ENCODE peak calls at places on chromosomes 5 and 9, in eight cellular contexts. H is adrenal gland, A is A549, G is GM23248, K is hepatocyte, P is RWPE2, T is adipocyte, V is cardiac muscle cell. U is an unnamed sample.
A peak's percentile ranks its signal among the peaks of the same experiment; 100 is the strongest.

GRCh38 chr5:92119110-92119509 is 736.0 kb upstream of the ARRDC3 start:
- DNase-seq in T (no peak), H (no peak), A (no peak), V (no peak), P (no peak), G (no peak), K (no peak), U (no peak)

GRCh38 chr5:54616031-54616430 is 98.5 kb downstream of the SNX18 start:
- DNase-seq in G (peak; percentile 84), K (peak; percentile 38), V (no peak), H (peak; percentile 37), T (peak; percentile 88), P (no peak), A (no peak), U (no peak)

GRCh38 chr9:80787636-80788035 is 901.7 kb downstream of the TLE1 start:
- DNase-seq in H (no peak), T (no peak), G (no peak), A (no peak), P (no peak), V (no peak), K (no peak), U (no peak)

GRCh38 chr5:176748967-176749935 is 61.1 kb upstream of the UNC5A start:
- DNase-seq in P (no peak), V (no peak), A (no peak), G (no peak), H (no peak), T (no peak), K (no peak), U (no peak)

GRCh38 chr5:122262107-122262506 is 49.9 kb upstream of the SNCAIP start:
- DNase-seq in T (peak; percentile 62), K (no peak), G (peak; percentile 79), A (no peak), H (no peak), P (no peak), V (no peak), U (no peak)

GRCh38 chr9:85502815-85503643 is 238.7 kb downstream of the AGTPBP1 start:
- DNase-seq in T (no peak), K (no peak), V (no peak), A (no peak), G (no peak), P (no peak), H (no peak), U (no peak)

GRCh38 chr9:134724231-134724911 is 82.8 kb downstream of the COL5A1 start:
- DNase-seq in H (no peak), P (no peak), K (no peak), G (peak; percentile 66), V (no peak), A (no peak), T (peak; percentile 16), U (no peak)

GRCh38 chr5:458547-459353 is 15.8 kb downstream of the EXOC3 start:
- DNase-seq in K (peak; percentile 51), G (peak; percentile 92), A (no peak), T (peak; percentile 35), V (no peak), P (peak; percentile 88), H (peak; percentile 9), U (peak; percentile 8)

GRCh38 chr9:78371981-78372380 is 75.1 kb downstream of the PSAT1 start:
- DNase-seq in A (no peak), V (no peak), T (no peak), H (no peak), P (no peak), K (no peak), G (no peak), U (peak; percentile 9)

GRCh38 chr5:180120221-180121101 is 48.9 kb upstream of the RNF130 start:
- DNase-seq in P (peak; percentile 71), V (no peak), H (no peak), K (no peak), A (no peak), T (no peak), G (no peak), U (no peak)

GRCh38 chr5:96718635-96719077 is 56.5 kb downstream of the CAST start:
- DNase-seq in V (no peak), T (no peak), K (no peak), P (peak; percentile 95), G (no peak), H (peak; percentile 72), A (no peak), U (no peak)
- H3K4me1 ChIP-seq in V (peaks cover 18% of the 10 kb centered on the region), T (peaks cover 41% of the 10 kb centered on the region), K (peaks cover 34% of the 10 kb centered on the region), P (peaks cover 55% of the 10 kb centered on the region), G (peaks cover 28% of the 10 kb centered on the region), H (peaks cover 10% of the 10 kb centered on the region), A (peaks cover 39% of the 10 kb centered on the region), U (no peaks in the 10 kb centered on the region)

GRCh38 chr5:38598296-38598993 is 42.0 kb upstream of the LIFR start:
- DNase-seq in P (no peak), H (no peak), A (no peak), G (no peak), T (no peak), V (no peak), K (no peak), U (no peak)

GRCh38 chr5:38593959-38594358 is 37.5 kb upstream of the LIFR start:
- DNase-seq in P (no peak), G (no peak), T (no peak), A (no peak), V (no peak), H (no peak), K (no peak), U (no peak)

GRCh38 chr5:38598994-38599611 is 42.7 kb upstream of the LIFR start:
- DNase-seq in A (peak; percentile 57), G (peak; percentile 86), H (no peak), T (peak; percentile 78), P (no peak), V (no peak), K (peak; percentile 34), U (peak; percentile 87)

GRCh38 chr5:38595149-38595725 is 38.8 kb upstream of the LIFR start:
- DNase-seq in P (no peak), A (peak; percentile 7), V (no peak), H (no peak), T (peak; percentile 79), K (no peak), G (peak; percentile 84), U (no peak)

GRCh38 chr5:38596997-38597396 is 40.6 kb upstream of the LIFR start:
- DNase-seq in K (no peak), G (no peak), A (no peak), P (no peak), T (no peak), V (no peak), H (no peak), U (no peak)
- H3K4me1 ChIP-seq in K (peaks cover 10% of the 10 kb centered on the region), G (peaks cover 43% of the 10 kb centered on the region), A (peaks cover 45% of the 10 kb centered on the region), P (peaks cover 29% of the 10 kb centered on the region), T (peaks cover 36% of the 10 kb centered on the region), V (peaks cover 3% of the 10 kb centered on the region), H (no peaks in the 10 kb centered on the region), U (peaks cover 49% of the 10 kb centered on the region)

GRCh38 chr5:27462936-27463335 is 424.6 kb upstream of the CDH9 start:
- DNase-seq in V (no peak), G (no peak), H (no peak), P (no peak), T (no peak), K (no peak), A (no peak), U (no peak)

GRCh38 chr5:27458318-27458717 is 419.9 kb upstream of the CDH9 start:
- DNase-seq in H (no peak), G (no peak), V (no peak), K (no peak), A (no peak), T (no peak), P (no peak), U (no peak)

GRCh38 chr5:27466959-27467358 is 428.6 kb upstream of the CDH9 start:
- DNase-seq in P (no peak), A (no peak), H (no peak), V (no peak), K (no peak), T (no peak), G (no peak), U (no peak)

GRCh38 chr5:27465140-27465539 is 426.8 kb upstream of the CDH9 start:
- DNase-seq in V (no peak), G (no peak), K (no peak), A (no peak), H (no peak), T (no peak), P (no peak), U (no peak)

DNA sequence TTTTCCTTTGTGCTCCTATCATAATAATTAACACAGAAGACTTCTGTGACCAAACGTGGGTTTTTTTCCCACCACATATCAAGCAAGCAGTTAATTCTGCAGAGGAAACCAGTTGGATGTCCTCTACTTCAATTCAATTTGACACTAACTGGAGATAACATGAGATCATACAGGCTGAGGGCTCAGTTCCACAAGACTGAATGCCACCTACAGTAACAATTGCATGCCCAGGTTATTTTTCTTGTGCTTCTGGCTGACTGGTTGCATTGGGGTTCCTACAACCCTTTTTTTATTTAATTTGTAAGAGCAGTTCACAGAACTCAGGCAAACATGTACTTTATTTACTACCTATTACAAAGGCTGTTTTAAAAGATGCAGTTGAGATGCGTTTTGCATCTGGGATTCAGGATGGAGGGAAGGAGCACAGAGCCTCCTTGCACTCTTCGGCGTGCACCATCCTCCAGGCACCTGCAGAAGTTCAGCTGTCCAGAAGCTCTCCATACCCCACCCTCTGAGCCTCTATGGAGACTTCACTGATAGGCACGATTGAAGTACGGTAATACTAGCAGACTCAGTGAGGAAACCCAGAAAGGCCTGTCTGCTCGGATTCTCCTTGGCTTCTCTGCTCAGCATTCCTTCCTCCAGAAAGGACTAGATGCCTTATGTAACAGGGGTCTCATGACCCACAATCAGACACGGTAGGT is 425.2 kb upstream of the CDH9 start:
- DNase-seq in G (no peak), K (no peak), P (no peak), V (no peak), T (no peak), A (no peak), H (no peak), U (no peak)
- H3K4me1 ChIP-seq in G (no peaks in the 10 kb centered on the region), K (no peaks in the 10 kb centered on the region), P (no peaks in the 10 kb centered on the region), V (no peaks in the 10 kb centered on the region), T (no peaks in the 10 kb centered on the region), A (no peaks in the 10 kb centered on the region), H (no peaks in the 10 kb centered on the region), U (no peaks in the 10 kb centered on the region)

GRCh38 chr9:114363424-114363823 is 24.4 kb downstream of the AKNA start:
- DNase-seq in T (no peak), P (no peak), K (no peak), A (no peak), H (peak; percentile 1), G (no peak), V (no peak), U (no peak)
- H3K4me1 ChIP-seq in T (peaks cover 45% of the 10 kb centered on the region), P (peaks cover 23% of the 10 kb centered on the region), K (peaks cover 32% of the 10 kb centered on the region), A (peaks cover 21% of the 10 kb centered on the region), H (no peaks in the 10 kb centered on the region), G (peaks cover 38% of the 10 kb centered on the region), V (no peaks in the 10 kb centered on the region), U (no peaks in the 10 kb centered on the region)

GRCh38 chr5:132386644-132387286 is 17.3 kb downstream of the SLC22A5 start:
- DNase-seq in G (peak; percentile 87), H (peak; percentile 68), V (peak; percentile 71), K (peak; percentile 77), T (peak; percentile 80), P (peak; percentile 73), A (peak; percentile 80), U (peak; percentile 77)

GRCh38 chr5:132384506-132384905 is 15.0 kb downstream of the SLC22A5 start:
- DNase-seq in H (no peak), A (no peak), V (no peak), K (no peak), P (no peak), G (no peak), T (no peak), U (no peak)

GRCh38 chr5:132387649-132388117 is 18.2 kb downstream of the SLC22A5 start:
- DNase-seq in K (peak; percentile 92), P (peak; percentile 90), T (peak; percentile 89), V (peak; percentile 79), A (peak; percentile 84), H (peak; percentile 81), G (peak; percentile 95), U (peak; percentile 96)

GRCh38 chr5:132383984-132384383 is 14.5 kb downstream of the SLC22A5 start:
- DNase-seq in H (no peak), K (no peak), P (no peak), G (no peak), A (no peak), T (no peak), V (no peak), U (no peak)

GRCh38 chr5:132385321-132386105 is 16.0 kb downstream of the SLC22A5 start:
- DNase-seq in K (peak; percentile 58), A (peak; percentile 71), T (peak; percentile 87), G (peak; percentile 79), V (peak; percentile 44), H (peak; percentile 74), P (no peak), U (peak; percentile 78)
- H3K4me1 ChIP-seq in K (peaks cover 45% of the 10 kb centered on the region), A (peaks cover 64% of the 10 kb centered on the region), T (peaks cover 46% of the 10 kb centered on the region), G (peaks cover 37% of the 10 kb centered on the region), V (peaks cover 27% of the 10 kb centered on the region), H (peaks cover 23% of the 10 kb centered on the region), P (peaks cover 44% of the 10 kb centered on the region), U (peaks cover 46% of the 10 kb centered on the region)

U was measured in endothelial cell of umbilical vein.